ENCODE peak calls at places on chromosome 20, in five cellular contexts. N is A549, L is sigmoid colon, W is ovary, U is K562. G is an unnamed sample.

GRCh38 chr20:47607208-47607613 is 105.5 kb downstream of the NCOA3 start:
- DNase-seq in U (no peak), W (no peak), N (no peak), L (no peak), G (no peak)

GRCh38 chr20:31608256-31608980 is 3.3 kb downstream of the ID1 start:
- DNase-seq in L (peak; percentile 87), U (peak; percentile 73), W (peak; percentile 75), N (peak; percentile 98), G (no peak)

GRCh38 chr20:48802216-48802615 is 25.6 kb downstream of the PREX1 start:
- DNase-seq in L (peak; percentile 24), W (no peak), N (no peak), U (no peak), G (no peak)

GRCh38 chr20:43900062-43900461 is 14.6 kb upstream of the TOX2 start:
- DNase-seq in N (no peak), W (no peak), U (no peak), L (no peak), G (no peak)

GRCh38 chr20:16608265-16608636 is 35.0 kb upstream of the KIF16B start:
- DNase-seq in U (no peak), N (no peak), W (peak; percentile 13), L (no peak), G (no peak)

GRCh38 chr20:32941155-32941885 is 62.9 kb downstream of the SUN5 start:
- DNase-seq in W (no peak), N (no peak), U (no peak), L (no peak), G (no peak)

GRCh38 chr20:46625875-46626373 is 25.3 kb downstream of the SLC13A3 start:
- DNase-seq in L (no peak), N (no peak), W (no peak), U (no peak), G (no peak)

GRCh38 chr20:23926941-23927872 is 47.7 kb upstream of the CST5 start:
- DNase-seq in L (no peak), U (no peak), N (no peak), W (no peak), G (peak; percentile 87)

GRCh38 chr20:60700728-60701127 is 551.3 kb upstream of the CDH4 start:
- DNase-seq in N (no peak), U (no peak), L (no peak), W (no peak), G (no peak)

GRCh38 chr20:36301359-36302119 is 4.6 kb upstream of the DLGAP4 start:
- DNase-seq in W (no peak), N (no peak), L (no peak), U (no peak), G (no peak)

GRCh38 chr20:53907968-53908751 is 162.2 kb downstream of the BCAS1 start:
- DNase-seq in N (no peak), W (no peak), L (no peak), U (no peak), G (no peak)

GRCh38 chr20:23116301-23117089 is 30.4 kb upstream of the CD93 start:
- DNase-seq in U (no peak), N (no peak), L (peak; percentile 59), W (no peak), G (no peak)

GRCh38 chr20:61135966-61136365 is 116.1 kb upstream of the CDH4 start:
- DNase-seq in W (no peak), U (no peak), N (no peak), L (no peak), G (no peak)

GRCh38 chr20:51750770-51751388 is 17.3 kb downstream of the ATP9A start:
- DNase-seq in L (no peak), N (no peak), U (no peak), W (no peak), G (no peak)

GRCh38 chr20:11168026-11168425 is 494.2 kb upstream of the JAG1 start:
- DNase-seq in L (no peak), W (no peak), U (no peak), N (peak; percentile 25), G (no peak)

GRCh38 chr20:46010491-46011405 is 2.0 kb downstream of the MMP9 start:
- DNase-seq in U (no peak), N (no peak), L (no peak), W (no peak), G (no peak)

GRCh38 chr20:7193681-7194080 is 426.2 kb downstream of the BMP2 start:
- DNase-seq in U (no peak), L (no peak), N (no peak), W (no peak), G (no peak)

GRCh38 chr20:6142348-6142993 is 19.6 kb upstream of the FERMT1 start:
- DNase-seq in N (peak; percentile 75), L (no peak), U (peak; percentile 56), W (no peak), G (peak; percentile 87)

GRCh38 chr20:2402271-2402980 is 21.7 kb downstream of the TGM6 start:
- DNase-seq in U (no peak), N (peak; percentile 54), W (no peak), L (peak; percentile 6), G (peak; percentile 82)

GRCh38 chr20:18663932-18664331 is 76.1 kb downstream of the DTD1 start:
- DNase-seq in W (no peak), U (no peak), N (no peak), L (no peak), G (no peak)

GRCh38 chr20:51969191-51969590 is 166.9 kb upstream of the SALL4 start:
- DNase-seq in L (no peak), W (no peak), N (no peak), U (no peak), G (no peak)

GRCh38 chr20:8523684-8524083 is 391.6 kb downstream of the PLCB1 start:
- DNase-seq in N (peak; percentile 24), W (no peak), U (no peak), L (no peak), G (no peak)

GRCh38 chr20:8788831-8789230 is 280.1 kb upstream of the PLCB4 start:
- DNase-seq in L (no peak), U (no peak), N (no peak), W (no peak), G (no peak)

GRCh38 chr20:29497261-29497671 is 1760.2 kb upstream of the DEFB115 start:
- DNase-seq in U (peak; percentile 36), W (no peak), N (no peak), L (no peak), G (peak; percentile 93)

GRCh38 chr20:24985802-24986201 is 6.7 kb downstream of the APMAP start:
- DNase-seq in L (peak; percentile 50), U (no peak), W (no peak), N (no peak), G (no peak)

GRCh38 chr20:61333484-61334108 is 81.5 kb downstream of the CDH4 start:
- DNase-seq in N (no peak), W (no peak), L (peak; percentile 25), U (no peak), G (no peak)

GRCh38 chr20:56592817-56593216 is 36.3 kb upstream of the TFAP2C start:
- DNase-seq in W (no peak), N (no peak), U (no peak), L (no peak), G (no peak)

GRCh38 chr20:51910202-51911050 is 108.1 kb upstream of the SALL4 start:
- DNase-seq in N (peak; percentile 88), W (no peak), U (no peak), L (no peak), G (no peak)

GRCh38 chr20:23225407-23226060 is 125.1 kb upstream of the NXT1 start:
- DNase-seq in N (peak; percentile 58), L (peak; percentile 84), W (no peak), U (no peak), G (peak; percentile 91)

GRCh38 chr20:23544133-23544532 is 24.2 kb downstream of the CST9L start:
- DNase-seq in U (no peak), N (no peak), W (no peak), L (no peak), G (peak; percentile 60)

GRCh38 chr20:43364001-43364400 is 93.7 kb upstream of the SRSF6 start:
- DNase-seq in W (no peak), U (no peak), L (no peak), N (no peak), G (no peak)

GRCh38 chr20:45552456-45552855 is 5.3 kb upstream of the EPPIN start:
- DNase-seq in U (no peak), W (no peak), L (no peak), N (no peak), G (no peak)

GRCh38 chr20:38034108-38034649 is 633 bp downstream of the RPRD1B start:
- DNase-seq in N (no peak), U (no peak), L (no peak), W (no peak), G (no peak)

GRCh38 chr20:41004561-41005360 is 23.9 kb upstream of the TOP1 start:
- DNase-seq in N (no peak), W (no peak), L (no peak), U (no peak), G (no peak)

GRCh38 chr20:58882704-58883089 is 30.2 kb downstream of the GNAS start:
- DNase-seq in W (no peak), U (no peak), N (no peak), L (no peak), G (no peak)

GRCh38 chr20:58878399-58878798 is 25.9 kb downstream of the GNAS start:
- DNase-seq in L (no peak), N (no peak), U (no peak), W (no peak), G (no peak)

GRCh38 chr20:58880441-58880840 is 27.9 kb downstream of the GNAS start:
- DNase-seq in L (no peak), N (no peak), W (no peak), U (no peak), G (no peak)

GRCh38 chr20:58883243-58883691 is 30.8 kb downstream of the GNAS start:
- DNase-seq in U (no peak), N (no peak), L (no peak), W (no peak), G (no peak)

GRCh38 chr20:58880994-58881752 is 28.7 kb downstream of the GNAS start:
- DNase-seq in L (no peak), N (no peak), W (no peak), U (no peak), G (no peak)
- TF ChIP-seq CTCF in L (no peak), N (peak; percentile 29), W (no peak), U (peak; percentile 20), G (no peak)

GRCh38 chr20:57695940-57696339 is 13.9 kb downstream of the PMEPA1 start:
- DNase-seq in W (no peak), N (no peak), U (no peak), L (no peak), G (no peak)

GRCh38 chr20:57696401-57696961 is 13.3 kb downstream of the PMEPA1 start:
- DNase-seq in U (no peak), N (no peak), L (no peak), W (no peak), G (no peak)

GRCh38 chr20:57693670-57694329 is 16.0 kb downstream of the PMEPA1 start:
- DNase-seq in L (no peak), W (no peak), N (no peak), U (no peak), G (no peak)

GRCh38 chr20:57694481-57694880 is 15.3 kb downstream of the PMEPA1 start:
- DNase-seq in W (no peak), U (no peak), L (no peak), N (no peak), G (no peak)

GRCh38 chr20:57695012-57695411 is 14.8 kb downstream of the PMEPA1 start:
- DNase-seq in U (no peak), N (peak; percentile 55), L (no peak), W (no peak), G (no peak)
- TF ChIP-seq EP300 in U (no peak), N (no peak), L (no peak), W (no peak), G (no peak)

GRCh38 chr20:49914310-49915117 is 815 bp downstream of the SPATA2 start:
- DNase-seq in N (no peak), W (no peak), L (no peak), U (no peak), G (no peak)
- TF ChIP-seq CTCF in N (no peak), W (no peak), L (no peak), U (peak; percentile 19), G (no peak)

GRCh38 chr20:62614961-62615680 is 27.2 kb upstream of the SLCO4A1 start:
- DNase-seq in W (no peak), N (no peak), U (no peak), L (no peak), G (no peak)
- TF ChIP-seq EP300 in W (no peak), N (no peak), U (no peak), L (no peak), G (no peak)

G was measured in esophagus muscularis mucosa.